ENCODE peak calls at places on chromosomes 1 and 21, in six cellular contexts. S is AG08395, J is ACHN, E is putamen, F is dorsolateral prefrontal cortex, D is stomach. M is an unnamed sample.

GRCh38 chr1:216600730-216601426 is 122.4 kb downstream of the ESRRG start:
- DNase-seq in J (peak), F (peak), S (peak), D (peak), E (peak), M (peak)

GRCh38 chr1:151047925-151048644 is 534 bp downstream of the C1orf56 start:
- DNase-seq in F (peak), E (peak), S (peak), D (peak), J (peak), M (no peak)

GRCh38 chr1:22582670-22583635 is 19.7 kb downstream of the EPHA8 start:
- DNase-seq in F (no peak), J (no peak), D (no peak), S (no peak), E (no peak), M (no peak)

GRCh38 chr21:28791595-28792282 is 200.9 kb downstream of the LTN1 start:
- DNase-seq in J (no peak), F (no peak), E (no peak), S (no peak), D (no peak), M (peak)

GRCh38 chr1:229108598-229109201 is 162.2 kb upstream of the RAB4A start:
- DNase-seq in S (no peak), F (no peak), E (no peak), D (peak), J (no peak), M (no peak)

GRCh38 chr1:151106891-151107290 is 36.3 kb downstream of the GABPB2 start:
- DNase-seq in D (no peak), J (peak), F (no peak), S (peak), E (no peak), M (no peak)

GRCh38 chr1:216535059-216535458 is 111.8 kb upstream of the USH2A start:
- DNase-seq in S (no peak), D (no peak), J (no peak), E (no peak), F (no peak), M (no peak)

GRCh38 chr1:41650176-41650519 is 165.7 kb upstream of the EDN2 start:
- DNase-seq in D (no peak), S (peak), F (peak), E (no peak), J (no peak), M (no peak)

GRCh38 chr1:51541313-51542050 is 22.4 kb upstream of the EPS15 start:
- DNase-seq in D (no peak), J (no peak), S (no peak), E (no peak), F (no peak), M (no peak)

GRCh38 chr1:117339866-117340357 is 27.3 kb upstream of the MAN1A2 start:
- DNase-seq in J (peak), E (no peak), S (peak), D (no peak), F (no peak), M (peak)

GRCh38 chr1:95778217-95778616 is 544.2 kb downstream of the RWDD3 start:
- DNase-seq in S (no peak), F (no peak), E (no peak), D (no peak), J (no peak), M (no peak)

GRCh38 chr1:44786138-44786840 is 1.7 kb downstream of the BEST4 start:
- DNase-seq in D (peak), S (peak), E (no peak), F (no peak), J (no peak), M (no peak)

GRCh38 chr1:163692266-163692665 is 370.5 kb downstream of the NUF2 start:
- DNase-seq in S (no peak), E (no peak), D (no peak), J (no peak), F (no peak), M (no peak)

GRCh38 chr1:36866168-36866814 is 168.0 kb downstream of the GRIK3 start:
- DNase-seq in F (no peak), E (no peak), J (no peak), S (no peak), D (no peak), M (no peak)

GRCh38 chr1:116724765-116725375 is 29.4 kb upstream of the CD2 start:
- DNase-seq in J (peak), D (peak), S (peak), F (peak), E (peak), M (peak)

GRCh38 chr1:228437424-228437823 is 20.8 kb upstream of the TRIM17 start:
- DNase-seq in F (no peak), E (no peak), D (no peak), S (no peak), J (no peak), M (no peak)

GRCh38 chr1:177065430-177065829 is 99.1 kb downstream of the ASTN1 start:
- DNase-seq in F (no peak), D (no peak), J (no peak), S (no peak), E (no peak), M (no peak)

GRCh38 chr1:237394263-237394662 is 352.3 kb downstream of the RYR2 start:
- DNase-seq in J (no peak), E (peak), S (no peak), F (no peak), D (no peak), M (no peak)

GRCh38 chr1:145994391-145995120 is 1.8 kb downstream of the TXNIP start:
- DNase-seq in J (no peak), S (no peak), E (no peak), F (no peak), D (peak), M (peak)

GRCh38 chr1:98075626-98076025 is 154.8 kb upstream of the DPYD start:
- DNase-seq in S (no peak), J (no peak), F (no peak), D (no peak), E (no peak), M (no peak)

GRCh38 chr1:198778049-198778448 is 139.2 kb downstream of the PTPRC start:
- DNase-seq in S (no peak), E (no peak), J (no peak), F (no peak), D (no peak), M (no peak)

GRCh38 chr1:42998381-42998780 is 39.7 kb upstream of the SLC2A1 start:
- DNase-seq in E (no peak), F (no peak), J (no peak), S (peak), D (no peak), M (no peak)

GRCh38 chr1:245512980-245513578 is 358.3 kb downstream of the KIF26B start:
- DNase-seq in J (peak), F (no peak), E (no peak), S (peak), D (no peak), M (no peak)

GRCh38 chr1:162973381-162973795 is 95.8 kb upstream of the RGS4 start:
- DNase-seq in S (peak), E (no peak), J (no peak), F (no peak), D (no peak), M (no peak)

GRCh38 chr1:200739499-200740290 is 1.0 kb downstream of the CAMSAP2 start:
- DNase-seq in S (peak), F (no peak), E (no peak), J (peak), D (peak), M (no peak)

GRCh38 chr1:22808186-22808845 is 97.7 kb downstream of the EPHB2 start:
- DNase-seq in F (no peak), J (no peak), E (no peak), D (no peak), S (peak), M (no peak)

GRCh38 chr1:203607169-203607873 is 19.3 kb upstream of the ATP2B4 start:
- DNase-seq in J (peak), F (peak), D (peak), S (peak), E (no peak), M (no peak)

GRCh38 chr1:119007343-119007671 is 19.2 kb upstream of the TBX15 start:
- DNase-seq in J (no peak), F (no peak), D (no peak), E (no peak), S (no peak), M (no peak)

GRCh38 chr1:202143768-202144509 is 598 bp downstream of the ARL8A start:
- DNase-seq in F (no peak), D (no peak), S (peak), J (peak), E (no peak), M (peak)

GRCh38 chr21:33325222-33326067 is 675 bp downstream of the IFNAR1 start:
- DNase-seq in E (peak), D (peak), F (peak), S (peak), J (peak), M (no peak)

GRCh38 chr1:168236836-168237611 is 11.2 kb downstream of the SFT2D2 start:
- DNase-seq in D (no peak), S (no peak), E (peak), F (no peak), J (no peak), M (no peak)

GRCh38 chr1:196114193-196114592 is 494.0 kb downstream of the KCNT2 start:
- DNase-seq in J (no peak), D (no peak), S (peak), F (no peak), E (no peak), M (no peak)

GRCh38 chr1:226580625-226581270 is 32.2 kb downstream of the STUM start:
- DNase-seq in F (no peak), E (no peak), S (no peak), J (no peak), D (no peak), M (no peak)

GRCh38 chr1:62685431-62685859 is 2.7 kb downstream of the DOCK7 start:
- DNase-seq in S (no peak), E (no peak), J (no peak), F (no peak), D (no peak), M (no peak)

GRCh38 chr1:8142955-8143629 is 117.0 kb upstream of the ERRFI1 start:
- DNase-seq in D (no peak), F (no peak), E (no peak), S (no peak), J (no peak), M (no peak)

GRCh38 chr21:40770435-40771055 is 76.4 kb downstream of the DSCAM start:
- DNase-seq in F (no peak), E (no peak), S (no peak), D (no peak), J (no peak), M (no peak)

GRCh38 chr1:63703661-63704060 is 70.2 kb upstream of the ROR1 start:
- DNase-seq in J (no peak), S (no peak), D (no peak), F (no peak), E (no peak), M (no peak)

GRCh38 chr21:45254557-45254930 is 33.2 kb downstream of the POFUT2 start:
- DNase-seq in E (no peak), F (no peak), D (no peak), S (no peak), J (no peak), M (no peak)

GRCh38 chr1:89525169-89525855 is 683 bp downstream of the LRRC8B start:
- DNase-seq in S (no peak), E (peak), D (no peak), F (peak), J (peak), M (no peak)